ENCODE peak calls at places on chromosomes 7 and 10, in eight cellular contexts. H is H7; V is NCI-H460; T is SIG-M5; I is vagina; L is ELR; D is stimulated activated CD8-positive, alpha-beta memory T cell treated with anti-CD3 and anti-CD28 coated beads, Interleukin-4, amount 100 ng/mL, for 24 hours; M is activated CD4-positive, alpha-beta T cell treated with anti-CD3 and anti-CD28 coated beads, Interleukin-2, amount 50 U/mL, for 1 hour. W is an unnamed sample.

GRCh38 chr7:120785056-120785455 is 72.9 kb downstream of the TSPAN12 start:
- DNase-seq in H (no peak), V (no peak), T (no peak), I (no peak), L (no peak), D (no peak), M (no peak), W (no peak)

GRCh38 chr10:5606864-5607263 is 59.5 kb downstream of the ASB13 start:
- DNase-seq in H (no peak), V (no peak), T (no peak), I (no peak), L (peak; percentile 22), D (no peak), M (no peak), W (no peak)

GRCh38 chr10:6917125-6917524 is 337.0 kb upstream of the PRKCQ start:
- DNase-seq in H (no peak), V (no peak), T (no peak), I (no peak), L (no peak), D (no peak), M (no peak), W (no peak)

GRCh38 chr7:36287371-36288241 is 102.1 kb upstream of the ANLN start:
- DNase-seq in H (no peak), V (no peak), T (no peak), I (no peak), L (peak; percentile 48), D (no peak), M (no peak), W (no peak)

GRCh38 chr7:150988230-150989226 is 2.3 kb upstream of the NOS3 start:
- DNase-seq in H (peak; percentile 97), V (no peak), T (no peak), I (no peak), L (peak; percentile 47), D (peak; percentile 42), M (peak; percentile 71), W (peak; percentile 84)

GRCh38 chr10:33335800-33336605 is 1.5 kb upstream of the NRP1 start:
- DNase-seq in H (peak; percentile 83), V (no peak), T (no peak), I (no peak), L (peak; percentile 85), D (no peak), M (no peak), W (peak; percentile 61)

GRCh38 chr7:130371059-130371458 is 9.2 kb upstream of the CPA1 start:
- DNase-seq in H (no peak), V (no peak), T (no peak), I (no peak), L (no peak), D (no peak), M (no peak), W (peak; percentile 74)

GRCh38 chr7:14899065-14899464 is 3.5 kb downstream of the DGKB start:
- DNase-seq in H (no peak), V (no peak), T (no peak), I (no peak), L (no peak), D (no peak), M (no peak), W (no peak)

GRCh38 chr7:149856-150636 is 42.3 kb upstream of the FAM20C start:
- DNase-seq in H (peak; percentile 81), V (no peak), T (no peak), I (no peak), L (peak; percentile 14), D (peak; percentile 11), M (peak; percentile 20), W (no peak)

GRCh38 chr10:48506147-48506917 is 98.5 kb downstream of the ARHGAP22 start:
- DNase-seq in H (peak; percentile 28), V (peak; percentile 29), T (no peak), I (no peak), L (peak; percentile 58), D (no peak), M (no peak), W (no peak)

GRCh38 chr10:35517431-35518181 is 87.5 kb upstream of the GJD4 start:
- DNase-seq in H (no peak), V (no peak), T (no peak), I (no peak), L (peak; percentile 39), D (no peak), M (no peak), W (no peak)

GRCh38 chr7:28607179-28607578 is 194.9 kb downstream of the CREB5 start:
- DNase-seq in H (no peak), V (no peak), T (no peak), I (no peak), L (no peak), D (no peak), M (no peak), W (no peak)

GRCh38 chr7:138396251-138397070 is 63.6 kb upstream of the TRIM24 start:
- DNase-seq in H (peak; percentile 52), V (no peak), T (no peak), I (no peak), L (no peak), D (no peak), M (no peak), W (peak; percentile 4)

GRCh38 chr10:18219096-18219495 is 78.9 kb downstream of the CACNB2 start:
- DNase-seq in H (no peak), V (no peak), T (no peak), I (no peak), L (no peak), D (no peak), M (no peak), W (no peak)

GRCh38 chr7:137801003-137801402 is 45.8 kb downstream of the DGKI start:
- DNase-seq in H (no peak), V (no peak), T (no peak), I (no peak), L (peak; percentile 64), D (no peak), M (no peak), W (no peak)

GRCh38 chr10:47182934-47183725 is 116.9 kb upstream of the GDF10 start:
- DNase-seq in H (no peak), V (no peak), T (no peak), I (peak; percentile 83), L (no peak), D (no peak), M (no peak), W (no peak)

GRCh38 chr7:1588978-1589377 is 19.1 kb upstream of the PSMG3 start:
- DNase-seq in H (no peak), V (no peak), T (no peak), I (no peak), L (no peak), D (no peak), M (no peak), W (no peak)

GRCh38 chr7:84088669-84089278 is 105.8 kb downstream of the SEMA3A start:
- DNase-seq in H (no peak), V (no peak), T (no peak), I (no peak), L (peak; percentile 22), D (no peak), M (no peak), W (no peak)

GRCh38 chr7:140640727-140641531 is at the start of gene DENND2A:
- DNase-seq in H (peak; percentile 97), V (no peak), T (no peak), I (no peak), L (peak; percentile 66), D (no peak), M (no peak), W (peak; percentile 70)

GRCh38 chr7:102415685-102416225 is 17.6 kb upstream of the ORAI2 start:
- DNase-seq in H (no peak), V (no peak), T (no peak), I (no peak), L (no peak), D (peak; percentile 54), M (peak; percentile 35), W (no peak)

GRCh38 chr7:36276428-36277246 is 113.0 kb upstream of the ANLN start:
- DNase-seq in H (no peak), V (no peak), T (no peak), I (peak; percentile 40), L (no peak), D (no peak), M (no peak), W (no peak)

GRCh38 chr7:67753891-67754290 is 757.3 kb downstream of the TYW1 start:
- DNase-seq in H (no peak), V (no peak), T (no peak), I (no peak), L (no peak), D (no peak), M (no peak), W (peak; percentile 91)

GRCh38 chr7:90816511-90817142 is 220.5 kb downstream of the CDK14 start:
- DNase-seq in H (no peak), V (peak; percentile 3), T (no peak), I (no peak), L (peak; percentile 97), D (no peak), M (no peak), W (peak; percentile 93)

GRCh38 chr10:104580774-104581675 is 60.1 kb upstream of the SORCS3 start:
- DNase-seq in H (peak; percentile 69), V (peak; percentile 75), T (no peak), I (peak; percentile 65), L (peak; percentile 89), D (peak; percentile 52), M (peak; percentile 67), W (peak; percentile 88)